ENCODE peak calls at places on chromosomes 7 and 10, in nine cellular contexts. S is IMR-90; Q is NCI-H1105 treated with DMSO at 0.1 percent for 48 hours; A is stimulated activated CD8-positive, alpha-beta memory T cell treated with anti-CD3 and anti-CD28 coated beads, Interleukin-15, amount 100 ng/mL, for 24 hours; Y is stimulated activated CD4-positive, alpha-beta T cell treated with anti-CD3 and anti-CD28 coated beads, Interleukin-1b, Interleukin-23, amount 100 ng/mL, for 1 hour; L is NCI-H1092; K is GM06990; P is BE2C; I is AG08395. B is an unnamed sample.

GRCh38 chr7:135620980-135621850 is 41.1 kb upstream of the STMP1 start:
- DNase-seq in A (no peak), Q (peak), Y (no peak), L (peak), S (peak), K (no peak), P (peak), I (peak), B (no peak)

GRCh38 chr7:152987673-152988072 is 228.1 kb downstream of the ACTR3B start:
- DNase-seq in Q (no peak), L (no peak), A (no peak), K (no peak), Y (no peak), I (no peak), P (no peak), S (peak), B (no peak)

GRCh38 chr10:113853577-113854018 is 284 bp downstream of the DCLRE1A start:
- DNase-seq in K (no peak), S (peak), L (no peak), Y (no peak), A (no peak), I (no peak), Q (no peak), P (no peak), B (no peak)

GRCh38 chr7:69439636-69440325 is 158.5 kb upstream of the AUTS2 start:
- DNase-seq in Y (no peak), Q (no peak), L (no peak), I (no peak), K (no peak), A (no peak), S (no peak), P (no peak), B (no peak)

GRCh38 chr10:79335094-79335469 is 12.2 kb upstream of the PPIF start:
- DNase-seq in L (no peak), Q (no peak), A (no peak), P (no peak), Y (no peak), S (no peak), K (no peak), I (no peak), B (no peak)

GRCh38 chr7:66429498-66430163 is 199.1 kb upstream of the KCTD7 start:
- DNase-seq in Y (no peak), L (no peak), Q (no peak), K (no peak), I (no peak), P (no peak), S (no peak), A (no peak), B (no peak)

GRCh38 chr7:25565949-25566348 is 337.7 kb upstream of the NPVF start:
- DNase-seq in A (peak), Y (peak), L (peak), Q (peak), I (peak), K (peak), S (peak), P (peak), B (peak)

GRCh38 chr7:30028749-30029635 is 780 bp downstream of the PLEKHA8 start:
- DNase-seq in I (peak), Y (no peak), P (no peak), S (peak), K (no peak), A (no peak), Q (no peak), L (no peak), B (peak)

GRCh38 chr10:128438417-128439063 is 312.3 kb upstream of the MKI67 start:
- DNase-seq in K (no peak), Q (no peak), P (no peak), Y (no peak), A (no peak), L (no peak), S (no peak), I (no peak), B (no peak)

GRCh38 chr10:80468806-80469421 is 14.8 kb downstream of the TSPAN14 start:
- DNase-seq in L (no peak), Y (no peak), A (no peak), I (no peak), Q (no peak), S (no peak), P (no peak), K (no peak), B (no peak)

GRCh38 chr7:2380461-2380860 is 22.9 kb upstream of the CHST12 start:
- DNase-seq in K (no peak), Q (no peak), P (no peak), Y (no peak), L (no peak), A (no peak), I (no peak), S (no peak), B (no peak)

GRCh38 chr10:52027055-52027454 is 287.0 kb upstream of the DKK1 start:
- DNase-seq in S (peak), P (no peak), A (no peak), I (no peak), L (no peak), Q (no peak), Y (no peak), K (no peak), B (no peak)

GRCh38 chr7:29609162-29610030 is 45.8 kb downstream of the PRR15 start:
- DNase-seq in Q (peak), Y (no peak), K (no peak), P (no peak), I (peak), L (peak), S (no peak), A (no peak), B (no peak)

GRCh38 chr7:81624021-81624630 is 145.7 kb downstream of the HGF start:
- DNase-seq in P (no peak), I (no peak), Q (no peak), K (no peak), S (peak), L (no peak), Y (no peak), A (no peak), B (no peak)

GRCh38 chr7:148588168-148588890 is 2.2 kb upstream of the C7orf33 start:
- DNase-seq in K (no peak), P (no peak), L (no peak), A (no peak), Q (no peak), S (no peak), I (no peak), Y (no peak), B (no peak)

GRCh38 chr10:51100221-51100620 is 25.9 kb downstream of the PRKG1 start:
- DNase-seq in L (no peak), I (no peak), S (peak), A (no peak), P (no peak), Y (no peak), Q (no peak), K (no peak), B (no peak)

GRCh38 chr7:7764515-7765138 is 46.2 kb upstream of the RPA3 start:
- DNase-seq in Q (no peak), I (no peak), A (no peak), P (no peak), Y (no peak), L (no peak), S (no peak), K (no peak), B (no peak)

GRCh38 chr10:101561068-101561915 is 26.8 kb downstream of the POLL start:
- DNase-seq in Q (peak), K (no peak), I (no peak), Y (no peak), L (no peak), S (no peak), P (no peak), A (no peak), B (no peak)

GRCh38 chr7:27640914-27641570 is 21.6 kb downstream of the HIBADH start:
- DNase-seq in I (no peak), K (no peak), S (peak), A (no peak), Q (no peak), P (no peak), L (no peak), Y (no peak), B (no peak)

GRCh38 chr10:104029528-104029875 is 56.2 kb downstream of the COL17A1 start:
- DNase-seq in L (no peak), I (no peak), P (no peak), K (no peak), Q (no peak), Y (no peak), A (no peak), S (peak), B (no peak)

GRCh38 chr10:124744047-124744687 is at the start of gene FAM53B:
- DNase-seq in K (peak), Q (peak), I (peak), Y (peak), S (peak), A (peak), P (peak), L (peak), B (no peak)

GRCh38 chr10:126921974-126922525 is 16.8 kb downstream of the DOCK1 start:
- DNase-seq in K (no peak), A (no peak), S (peak), Q (no peak), P (no peak), Y (no peak), I (peak), L (no peak), B (no peak)

GRCh38 chr7:81846398-81846797 is 76.6 kb upstream of the HGF start:
- DNase-seq in Q (no peak), L (no peak), P (no peak), Y (no peak), K (peak), I (peak), A (no peak), S (peak), B (no peak)

GRCh38 chr7:130385600-130386066 is 5.3 kb downstream of the CPA1 start:
- DNase-seq in Y (no peak), S (no peak), K (no peak), I (no peak), P (no peak), A (no peak), Q (no peak), L (no peak), B (no peak)

GRCh38 chr10:117425908-117426566 is 50.8 kb upstream of the PDZD8 start:
- DNase-seq in Q (no peak), Y (no peak), S (no peak), K (no peak), A (no peak), L (no peak), P (no peak), I (no peak), B (no peak)

GRCh38 chr7:6655636-6656385 is 18.7 kb downstream of the ZNF316 start:
- DNase-seq in A (no peak), Q (no peak), S (no peak), P (no peak), L (no peak), K (no peak), I (no peak), Y (no peak), B (no peak)

B was measured in omental fat pad.